ENCODE peak calls at places on chromosomes 1 and 21, in ten cellular contexts. Y, P, H, K, O, I, R, Z, L and Q are unnamed samples.

GRCh38 chr1:91924146-91924545 is 25.1 kb upstream of the BRDT start:
- DNase-seq in L (peak), I (peak), H (no peak), P (peak), Z (no peak), R (no peak), K (peak), Y (no peak), O (peak), Q (peak)

GRCh38 chr1:26067432-26067911 is at the start of gene TRIM63:
- DNase-seq in L (no peak), Z (peak), O (no peak), P (peak), I (no peak), Y (no peak), H (no peak), R (no peak), K (no peak), Q (no peak)

GRCh38 chr21:25103500-25104207 is 503.6 kb downstream of the MRPL39 start:
- DNase-seq in Z (no peak), L (peak), H (no peak), I (no peak), R (no peak), K (no peak), O (no peak), Y (no peak), P (no peak), Q (peak)

GRCh38 chr1:10986525-10986890 is 25.9 kb upstream of the TARDBP start:
- DNase-seq in L (no peak), Z (no peak), O (no peak), H (no peak), K (no peak), I (no peak), P (no peak), R (peak), Y (no peak), Q (no peak)

GRCh38 chr1:26602378-26602959 is 72.9 kb downstream of the RPS6KA1 start:
- DNase-seq in I (peak), O (no peak), Y (no peak), P (peak), R (peak), L (peak), Z (peak), H (peak), K (peak), Q (peak)

GRCh38 chr1:245575710-245576109 is 420.9 kb downstream of the KIF26B start:
- DNase-seq in I (no peak), R (no peak), H (no peak), K (no peak), Z (no peak), O (no peak), Y (no peak), L (no peak), P (peak), Q (no peak)

GRCh38 chr1:90959352-90960206 is 62.3 kb downstream of the ZNF644 start:
- DNase-seq in I (no peak), R (no peak), P (peak), L (no peak), O (peak), Z (no peak), K (no peak), H (no peak), Y (no peak), Q (no peak)

GRCh38 chr1:218409946-218410510 is 64.9 kb downstream of the TGFB2 start:
- DNase-seq in O (no peak), Y (no peak), R (no peak), K (no peak), L (no peak), Z (no peak), P (no peak), I (no peak), H (no peak), Q (no peak)

GRCh38 chr1:211577826-211578639 is 928 bp downstream of the SLC30A1 start:
- DNase-seq in P (peak), L (peak), Z (peak), O (no peak), H (peak), K (peak), R (peak), I (peak), Y (peak), Q (peak)

GRCh38 chr1:244403431-244403830 is 48.3 kb downstream of the ADSS2 start:
- DNase-seq in I (no peak), P (no peak), L (no peak), H (no peak), O (no peak), K (no peak), Y (no peak), R (no peak), Z (no peak), Q (no peak)

GRCh38 chr1:226661965-226662364 is 77.1 kb downstream of the ITPKB start:
- DNase-seq in Z (peak), O (no peak), Y (no peak), R (no peak), I (no peak), P (peak), H (no peak), K (no peak), L (no peak), Q (no peak)

GRCh38 chr1:8408151-8408839 is 90.4 kb downstream of the SLC45A1 start:
- DNase-seq in Z (no peak), R (no peak), P (peak), L (peak), K (peak), O (peak), Y (no peak), H (no peak), I (no peak), Q (peak)

GRCh38 chr1:108478429-108479015 is 28.4 kb downstream of the NBPF6 start:
- DNase-seq in P (no peak), O (no peak), Z (no peak), H (no peak), R (no peak), I (no peak), K (no peak), Y (no peak), L (no peak), Q (no peak)

GRCh38 chr1:187959062-187959461 is 1130.3 kb downstream of the PLA2G4A start:
- DNase-seq in Z (no peak), H (no peak), Y (no peak), O (no peak), K (no peak), I (no peak), R (no peak), L (no peak), P (no peak), Q (no peak)